ENCODE peak calls at places on chromosomes 3 and 15, in six cellular contexts. Q is cardiac fibroblast, C is psoas muscle, T is left cardiac atrium, G is Daoy, O is NAMALWA. W is an unnamed sample.

GRCh38 chr3:132341746-132342145 is 24.5 kb downstream of the ACP3 start:
- DNase-seq in Q (peak), C (no peak), T (no peak), G (no peak), O (no peak), W (no peak)

GRCh38 chr15:98800437-98801233 is 152.3 kb downstream of the IGF1R start:
- DNase-seq in Q (peak), C (peak), T (peak), G (peak), O (no peak), W (peak)

GRCh38 chr3:156816091-156816793 is 9.9 kb upstream of the LEKR1 start:
- DNase-seq in Q (peak), C (peak), T (peak), G (no peak), O (no peak), W (peak)

GRCh38 chr3:67227030-67227429 is 228.9 kb downstream of the KBTBD8 start:
- DNase-seq in Q (no peak), C (no peak), T (no peak), G (no peak), O (no peak), W (no peak)

GRCh38 chr15:83435782-83436181 is 11.4 kb upstream of the SH3GL3 start:
- DNase-seq in Q (no peak), C (no peak), T (no peak), G (no peak), O (no peak), W (peak)

GRCh38 chr3:144677118-144677517 is 705.5 kb downstream of the DIPK2A start:
- DNase-seq in Q (peak), C (no peak), T (no peak), G (no peak), O (no peak), W (no peak)

GRCh38 chr15:67927501-67928156 is 87.8 kb upstream of the RNU6-1 start:
- DNase-seq in Q (peak), C (no peak), T (peak), G (peak), O (no peak), W (no peak)

GRCh38 chr3:57890874-57891273 is 117.3 kb upstream of the FLNB start:
- DNase-seq in Q (no peak), C (no peak), T (no peak), G (no peak), O (no peak), W (no peak)

GRCh38 chr15:20356444-20357138 is 185.0 kb downstream of the GOLGA6L6 start:
- DNase-seq in Q (no peak), C (peak), T (peak), G (peak), O (peak), W (peak)

GRCh38 chr15:39030291-39031070 is 465.9 kb upstream of the RASGRP1 start:
- DNase-seq in Q (no peak), C (no peak), T (no peak), G (no peak), O (no peak), W (no peak)

GRCh38 chr3:170414202-170414663 is 4.4 kb upstream of the CLDN11 start:
- DNase-seq in Q (peak), C (no peak), T (no peak), G (peak), O (peak), W (peak)

GRCh38 chr3:161567962-161568361 is 71.4 kb downstream of the OTOL1 start:
- DNase-seq in Q (no peak), C (no peak), T (no peak), G (no peak), O (no peak), W (no peak)

GRCh38 chr3:48409291-48410201 is 20.3 kb downstream of the PLXNB1 start:
- DNase-seq in Q (no peak), C (peak), T (no peak), G (no peak), O (no peak), W (no peak)

W was measured in NB4.